ENCODE peak calls at places on chromosomes 3 and 15, in six cellular contexts. T is sigmoid colon, B is upper lobe of right lung, P is colonic mucosa, D is fibroblast of lung, G is heart right ventricle. S is an unnamed sample.
A peak's percentile ranks its signal among the peaks of the same experiment; 100 is the strongest.

GRCh38 chr3:140708815-140709214 is 31.0 kb downstream of the TRIM42 start:
- DNase-seq in P (no peak), B (no peak), D (no peak), T (no peak), G (no peak), S (no peak)

GRCh38 chr3:142960322-142960850 is 3.1 kb downstream of the PAQR9 start:
- DNase-seq in G (no peak), B (no peak), P (no peak), T (no peak), D (no peak), S (no peak)

GRCh38 chr3:5072100-5072816 is 49.8 kb upstream of the ARL8B start:
- DNase-seq in P (no peak), D (no peak), G (no peak), T (no peak), B (no peak), S (no peak)

GRCh38 chr3:130699765-130700164 is 46.9 kb downstream of the PIK3R4 start:
- DNase-seq in T (no peak), G (no peak), P (no peak), D (no peak), B (no peak), S (no peak)

GRCh38 chr3:98897701-98898100 is 3.8 kb downstream of the DCBLD2 start:
- DNase-seq in G (no peak), B (no peak), P (no peak), D (no peak), T (no peak), S (no peak)

GRCh38 chr15:83815506-83815905 is 161.6 kb downstream of the ADAMTSL3 start:
- DNase-seq in P (no peak), T (no peak), D (no peak), G (no peak), B (no peak), S (no peak)

GRCh38 chr3:133040696-133041523 is 2.7 kb downstream of the TMEM108 start:
- DNase-seq in T (peak; percentile 75), P (peak; percentile 70), B (peak; percentile 68), D (peak; percentile 58), G (peak; percentile 51), S (peak; percentile 62)

GRCh38 chr3:109336272-109336957 is 931 bp downstream of the DPPA4 start:
- DNase-seq in D (peak; percentile 64), P (no peak), B (no peak), T (no peak), G (no peak), S (no peak)

GRCh38 chr3:31577232-31577631 is 44.5 kb downstream of the STT3B start:
- DNase-seq in P (no peak), T (no peak), G (no peak), D (no peak), B (no peak), S (no peak)

DNA sequence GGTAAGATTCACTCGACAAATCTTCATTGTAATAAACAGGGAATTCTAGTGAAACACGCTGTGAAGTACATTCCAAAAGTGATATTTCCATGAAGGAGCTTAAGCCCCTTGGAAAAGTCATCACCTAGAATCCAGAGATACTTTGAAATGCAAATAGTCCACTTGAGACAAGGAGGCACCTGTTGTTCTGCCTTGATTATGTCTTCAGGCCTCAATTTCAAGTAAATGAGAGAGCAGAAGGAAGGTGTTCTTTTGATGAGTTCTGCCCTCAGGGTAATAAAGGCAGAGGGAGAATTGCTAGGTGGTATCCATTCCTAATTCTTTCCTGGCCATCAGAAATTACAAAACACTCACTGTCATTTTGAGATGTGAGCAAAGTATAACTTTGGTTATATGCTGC is 162.1 kb downstream of the CADM2 start:
- DNase-seq in B (no peak), D (no peak), G (no peak), T (no peak), P (no peak), S (no peak)
- H3K27ac ChIP-seq in B (no peak overlapping the region), D (no peak overlapping the region), G (no peak overlapping the region), T (no peak overlapping the region), P (no peak overlapping the region), S (no peak overlapping the region)

GRCh38 chr3:52788890-52789745 is 5.5 kb upstream of the ITIH3 start:
- DNase-seq in G (no peak), B (no peak), P (no peak), D (no peak), T (no peak), S (peak; percentile 6)

GRCh38 chr3:52786330-52787215 is 8.0 kb upstream of the ITIH3 start:
- DNase-seq in T (peak; percentile 38), D (no peak), P (no peak), G (no peak), B (peak; percentile 46), S (peak; percentile 35)

GRCh38 chr3:52789746-52790040 is 4.9 kb upstream of the ITIH3 start:
- DNase-seq in G (no peak), B (no peak), P (no peak), D (no peak), T (no peak), S (peak; percentile 33)

GRCh38 chr3:52787246-52787645 is 7.3 kb upstream of the ITIH3 start:
- DNase-seq in T (peak; percentile 56), P (no peak), B (no peak), G (no peak), D (no peak), S (peak; percentile 28)

GRCh38 chr3:52787672-52788625 is 6.6 kb upstream of the ITIH3 start:
- DNase-seq in P (no peak), G (no peak), T (peak; percentile 62), B (no peak), D (no peak), S (peak; percentile 42)
- H3K27ac ChIP-seq in P (no peak overlapping the region), G (no peak overlapping the region), T (no peak overlapping the region), B (no peak overlapping the region), D (no peak overlapping the region), S (no peak overlapping the region)

GRCh38 chr3:175150812-175151411 is 291.8 kb downstream of the NAALADL2 start:
- DNase-seq in T (no peak), D (peak; percentile 41), B (no peak), G (no peak), P (peak; percentile 35), S (no peak)

GRCh38 chr3:175153595-175153994 is 294.5 kb downstream of the NAALADL2 start:
- DNase-seq in T (no peak), G (no peak), P (no peak), D (no peak), B (no peak), S (no peak)

GRCh38 chr3:175144368-175144767 is 285.2 kb downstream of the NAALADL2 start:
- DNase-seq in P (no peak), D (no peak), B (no peak), T (no peak), G (no peak), S (no peak)

GRCh38 chr3:175146258-175146657 is 287.1 kb downstream of the NAALADL2 start:
- DNase-seq in D (peak; percentile 13), P (no peak), G (no peak), T (no peak), B (no peak), S (no peak)

GRCh38 chr3:175149675-175150074 is 290.5 kb downstream of the NAALADL2 start:
- DNase-seq in P (peak; percentile 77), D (peak; percentile 43), T (no peak), B (no peak), G (no peak), S (peak; percentile 52)
- H3K27ac ChIP-seq in P (no peak overlapping the region), D (no peak overlapping the region), T (no peak overlapping the region), B (no peak overlapping the region), G (no peak overlapping the region), S (no peak overlapping the region)

GRCh38 chr3:12841970-12842328 is 584 bp upstream of the RPL32 start:
- DNase-seq in G (no peak), D (no peak), P (no peak), T (no peak), B (no peak), S (no peak)
- H3K27ac ChIP-seq in G (peak overlapping the region; percentile 97), D (no peak overlapping the region), P (no peak overlapping the region), T (peak overlapping the region; percentile 88), B (peak overlapping the region; percentile 98), S (peak overlapping the region; percentile 98)

GRCh38 chr15:74428970-74429783 is 4.6 kb downstream of the SEMA7A start:
- DNase-seq in D (no peak), P (no peak), T (no peak), G (no peak), B (no peak), S (no peak)

GRCh38 chr15:74426404-74427281 is 7.1 kb downstream of the SEMA7A start:
- DNase-seq in G (no peak), T (no peak), B (no peak), D (no peak), P (no peak), S (no peak)

GRCh38 chr15:74429784-74430141 is 4.0 kb downstream of the SEMA7A start:
- DNase-seq in B (no peak), D (no peak), T (no peak), G (no peak), P (no peak), S (no peak)

GRCh38 chr15:74427607-74428441 is 5.9 kb downstream of the SEMA7A start:
- DNase-seq in T (no peak), G (no peak), B (no peak), D (no peak), P (no peak), S (no peak)

GRCh38 chr15:74428442-74428787 is 5.3 kb downstream of the SEMA7A start:
- DNase-seq in P (no peak), D (no peak), B (no peak), T (no peak), G (no peak), S (no peak)
- H3K27ac ChIP-seq in P (peak overlapping the region; percentile 32), D (no peak overlapping the region), B (no peak overlapping the region), T (no peak overlapping the region), G (no peak overlapping the region), S (no peak overlapping the region)

DNA sequence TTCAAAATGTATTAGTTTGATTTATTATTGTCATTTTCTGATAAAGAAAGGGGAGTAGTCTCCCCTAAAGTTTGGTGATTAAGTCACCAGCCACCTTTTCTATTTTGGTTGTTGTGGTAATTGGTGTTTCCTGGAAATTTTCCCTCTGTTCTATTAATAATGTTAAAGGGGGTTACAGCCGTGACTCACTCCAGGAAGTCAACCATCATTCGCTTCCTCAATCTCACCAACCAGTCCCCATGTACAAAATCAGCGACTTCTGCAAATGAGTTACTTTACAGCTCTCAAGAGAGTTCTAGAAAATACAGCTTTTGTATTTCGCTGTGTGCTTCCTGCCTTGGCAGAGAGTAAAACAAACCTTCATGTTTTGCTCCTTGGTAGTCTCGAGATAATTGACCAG is 285.1 kb downstream of the LPP start:
- DNase-seq in D (peak; percentile 21), B (no peak), P (no peak), T (no peak), G (no peak), S (no peak)
- H3K27ac ChIP-seq in D (no peak overlapping the region), B (peak overlapping the region; percentile 43), P (peak overlapping the region; percentile 37), T (no peak overlapping the region), G (no peak overlapping the region), S (peak overlapping the region; percentile 42)

DNA sequence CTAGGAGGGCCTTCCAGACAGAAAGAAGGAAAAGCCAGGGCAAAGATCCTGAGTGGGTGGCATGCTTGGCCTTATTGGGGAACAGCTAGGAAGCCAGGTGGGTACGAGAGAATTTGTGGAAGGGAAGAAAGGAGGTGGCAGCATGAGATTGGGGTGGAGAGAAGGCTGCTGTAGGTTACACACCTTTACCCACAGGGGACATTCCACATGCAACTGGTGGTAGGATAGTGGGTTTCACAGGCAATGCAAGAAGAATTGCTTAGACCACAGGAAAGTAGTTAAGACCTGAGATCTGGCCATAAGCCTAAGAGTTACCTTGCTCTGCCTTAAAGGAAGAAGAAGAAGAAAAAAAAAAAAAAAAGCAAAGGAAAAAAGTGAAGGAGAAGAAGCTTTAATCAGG is 19.8 kb downstream of the ANP32A start:
- DNase-seq in P (no peak), D (no peak), B (no peak), G (no peak), T (peak; percentile 14), S (no peak)
- H3K27ac ChIP-seq in P (no peak overlapping the region), D (no peak overlapping the region), B (no peak overlapping the region), G (no peak overlapping the region), T (no peak overlapping the region), S (no peak overlapping the region)

S was measured in lower lobe of right lung.